ENCODE peak calls at places on chromosomes 5 and 9, in six cellular contexts. H is A549, W is T follicular helper cell, J is amniotic stem cell, C is omental fat pad, M is Panc1. L is an unnamed sample.

GRCh38 chr5:142385194-142385593 is 60.4 kb upstream of the SPRY4 start:
- DNase-seq in H (no peak), W (no peak), J (peak; percentile 11), C (no peak), M (no peak), L (no peak)

GRCh38 chr5:159041754-159042153 is 58.0 kb downstream of the EBF1 start:
- DNase-seq in H (no peak), W (no peak), J (no peak), C (no peak), M (no peak), L (no peak)

GRCh38 chr5:43833966-43834365 is 231.0 kb downstream of the NNT start:
- DNase-seq in H (no peak), W (no peak), J (no peak), C (no peak), M (no peak), L (no peak)

GRCh38 chr5:97229196-97229595 is 46.1 kb upstream of the RIOK2 start:
- DNase-seq in H (no peak), W (no peak), J (no peak), C (no peak), M (no peak), L (no peak)

GRCh38 chr9:98416294-98416693 is 160.8 kb upstream of the TBC1D2 start:
- DNase-seq in H (no peak), W (no peak), J (no peak), C (no peak), M (no peak), L (no peak)

GRCh38 chr9:92650839-92651621 is 18.9 kb downstream of the IPPK start:
- DNase-seq in H (no peak), W (no peak), J (no peak), C (no peak), M (no peak), L (no peak)

GRCh38 chr5:44246986-44247385 is 142.2 kb downstream of the FGF10 start:
- DNase-seq in H (no peak), W (no peak), J (no peak), C (no peak), M (no peak), L (no peak)

GRCh38 chr9:4117835-4118610 is 181.8 kb downstream of the GLIS3 start:
- DNase-seq in H (peak; percentile 31), W (no peak), J (no peak), C (no peak), M (no peak), L (no peak)

GRCh38 chr5:121399879-121400278 is 451.8 kb upstream of the FTMT start:
- DNase-seq in H (no peak), W (no peak), J (no peak), C (no peak), M (no peak), L (no peak)

GRCh38 chr9:104780796-104781395 is 17.0 kb downstream of the NIPSNAP3B start:
- DNase-seq in H (peak; percentile 44), W (no peak), J (no peak), C (no peak), M (no peak), L (no peak)

GRCh38 chr9:136995772-136996308 is 528 bp downstream of the CLIC3 start:
- DNase-seq in H (no peak), W (no peak), J (no peak), C (no peak), M (no peak), L (no peak)

GRCh38 chr9:73080110-73080683 is 71.5 kb upstream of the ANXA1 start:
- DNase-seq in H (peak; percentile 76), W (no peak), J (no peak), C (no peak), M (no peak), L (no peak)

GRCh38 chr5:149930060-149930753 is 14.4 kb downstream of the PDE6A start:
- DNase-seq in H (no peak), W (no peak), J (no peak), C (no peak), M (no peak), L (no peak)

GRCh38 chr9:129954868-129955550 is 88.0 kb downstream of the FNBP1 start:
- DNase-seq in H (peak; percentile 17), W (no peak), J (no peak), C (no peak), M (no peak), L (no peak)

GRCh38 chr5:136730426-136730825 is 365.1 kb upstream of the TRPC7 start:
- DNase-seq in H (no peak), W (no peak), J (no peak), C (no peak), M (no peak), L (no peak)

GRCh38 chr9:126395439-126396212 is 69.0 kb downstream of the MVB12B start:
- DNase-seq in H (no peak), W (no peak), J (no peak), C (no peak), M (no peak), L (no peak)

GRCh38 chr5:80408475-80408875 is 611 bp downstream of the ZFYVE16 start:
- DNase-seq in H (peak; percentile 70), W (peak; percentile 21), J (no peak), C (no peak), M (no peak), L (no peak)

GRCh38 chr9:124098141-124098905 is 86.8 kb downstream of the LHX2 start:
- DNase-seq in H (no peak), W (no peak), J (no peak), C (no peak), M (no peak), L (no peak)

GRCh38 chr5:69368458-69369368 is 607 bp downstream of the AK6 start:
- DNase-seq in H (peak; percentile 3), W (no peak), J (no peak), C (no peak), M (no peak), L (peak; percentile 12)

GRCh38 chr5:150458819-150459557 is 9.4 kb upstream of the RPS14 start:
- DNase-seq in H (peak; percentile 72), W (peak; percentile 75), J (no peak), C (peak; percentile 95), M (no peak), L (no peak)